ENCODE peak calls at places on chromosome 19, in seven cellular contexts. V is transverse colon, P is psoas muscle, M is breast epithelium, F is thoracic aorta, Y is heart left ventricle, O is cardiac muscle cell. W is an unnamed sample. For H3K4me1, the result is how much of the 10 kb centered on the place peaks cover.

GRCh38 chr19:45001087-45001739 is at the start of gene RELB:
- DNase-seq in Y (peak), M (peak), P (peak), F (peak), O (peak), V (peak), W (peak)

GRCh38 chr19:51201712-51202111 is 23.2 kb upstream of the CD33 start:
- DNase-seq in V (no peak), P (no peak), M (no peak), O (no peak), F (no peak), Y (no peak), W (no peak)

GRCh38 chr19:38850976-38851621 is 1.3 kb upstream of the HNRNPL start:
- DNase-seq in M (no peak), V (peak), F (no peak), O (no peak), P (peak), Y (peak), W (no peak)

GRCh38 chr19:29587518-29587986 is 18.5 kb upstream of the POP4 start:
- DNase-seq in V (peak), P (no peak), O (no peak), Y (no peak), F (no peak), M (no peak), W (no peak)

GRCh38 chr19:50925734-50926133 is 14.5 kb upstream of the KLK4 start:
- DNase-seq in P (no peak), V (no peak), M (no peak), O (no peak), Y (no peak), F (no peak), W (no peak)

GRCh38 chr19:58569943-58570670 is 3.0 kb downstream of the MZF1 start:
- DNase-seq in M (no peak), P (no peak), V (peak), O (no peak), F (no peak), Y (peak), W (no peak)

GRCh38 chr19:30153326-30154210 is 211.5 kb downstream of the URI1 start:
- DNase-seq in M (no peak), Y (no peak), V (no peak), F (no peak), O (no peak), P (peak), W (no peak)

GRCh38 chr19:45251452-45252354 is 632 bp downstream of the MARK4 start:
- DNase-seq in O (peak), V (peak), Y (no peak), P (peak), F (no peak), M (no peak), W (no peak)

GRCh38 chr19:58098682-58098998 is 609 bp upstream of the ZSCAN18 start:
- DNase-seq in M (no peak), F (no peak), O (no peak), P (no peak), V (no peak), Y (no peak), W (no peak)

GRCh38 chr19:54430306-54431254 is 15.3 kb downstream of the TTYH1 start:
- DNase-seq in F (no peak), M (no peak), O (peak), V (peak), Y (peak), P (peak), W (no peak)

GRCh38 chr19:58475714-58476497 is at the start of gene ZNF446:
- DNase-seq in M (peak), P (peak), F (peak), V (peak), Y (peak), O (peak), W (peak)

GRCh38 chr19:6269101-6269886 is 10.5 kb downstream of the MLLT1 start:
- DNase-seq in M (no peak), P (no peak), V (no peak), O (no peak), F (no peak), Y (no peak), W (no peak)

GRCh38 chr19:12159773-12160414 is 3.0 kb upstream of the ZNF136 start:
- DNase-seq in F (no peak), Y (no peak), M (no peak), V (no peak), P (no peak), O (no peak), W (no peak)

GRCh38 chr19:13622727-13623126 is 116.4 kb upstream of the CACNA1A start:
- DNase-seq in Y (no peak), F (no peak), M (no peak), V (no peak), O (peak), P (no peak), W (no peak)

GRCh38 chr19:35248310-35249145 is at the start of gene LSR:
- DNase-seq in F (no peak), Y (no peak), P (no peak), M (peak), O (peak), V (peak), W (peak)

GRCh38 chr19:6765738-6766356 is 1.4 kb downstream of the SH2D3A start:
- DNase-seq in Y (no peak), O (no peak), M (peak), P (no peak), F (no peak), V (peak), W (peak)

GRCh38 chr19:13094285-13094595 is 8.4 kb downstream of the LYL1 start:
- DNase-seq in Y (no peak), V (no peak), O (no peak), M (no peak), F (no peak), P (no peak), W (no peak)

GRCh38 chr19:33382006-33382405 is 8.5 kb downstream of the CEBPG start:
- DNase-seq in V (no peak), Y (no peak), F (no peak), M (no peak), O (no peak), P (no peak), W (no peak)

GRCh38 chr19:40214936-40215335 is 3.2 kb downstream of the TTC9B start:
- DNase-seq in P (no peak), V (no peak), Y (no peak), M (no peak), F (no peak), O (no peak), W (no peak)

GRCh38 chr19:5627395-5627904 is 4.6 kb downstream of the SAFB start:
- DNase-seq in M (peak), P (peak), Y (peak), V (peak), O (no peak), F (no peak), W (no peak)

GRCh38 chr19:46394398-46394797 is 19.0 kb downstream of the CCDC8 start:
- DNase-seq in F (no peak), O (no peak), P (peak), V (no peak), Y (no peak), M (no peak), W (no peak)

GRCh38 chr19:6414033-6414643 is 10.5 kb downstream of the KHSRP start:
- DNase-seq in V (no peak), M (no peak), O (no peak), P (no peak), F (no peak), Y (no peak), W (no peak)

GRCh38 chr19:30229524-30230174 is 142.5 kb upstream of the ZNF536 start:
- DNase-seq in M (no peak), O (no peak), V (no peak), Y (no peak), P (no peak), F (no peak), W (no peak)

GRCh38 chr19:27689734-27690241 is 1523.2 kb downstream of the UQCRFS1 start:
- DNase-seq in Y (no peak), P (no peak), F (no peak), V (no peak), O (no peak), M (no peak), W (no peak)

GRCh38 chr19:35141627-35142401 is 1.2 kb upstream of the FXYD7 start:
- DNase-seq in O (no peak), Y (peak), F (no peak), M (no peak), V (no peak), P (peak), W (no peak)

GRCh38 chr19:55376381-55376933 is at the start of gene TMEM190:
- DNase-seq in Y (no peak), O (no peak), P (no peak), F (no peak), V (no peak), M (no peak), W (no peak)

GRCh38 chr19:46717716-46718143 is 816 bp upstream of the PRKD2 start:
- DNase-seq in P (no peak), Y (no peak), O (no peak), F (no peak), M (no peak), V (no peak), W (no peak)

GRCh38 chr19:50835785-50836542 is 2.6 kb upstream of the KLK15 start:
- DNase-seq in V (peak), Y (peak), O (peak), P (peak), M (peak), F (no peak), W (no peak)

GRCh38 chr19:39518458-39518857 is 3.5 kb downstream of the SELENOV start:
- DNase-seq in Y (no peak), V (no peak), P (no peak), M (no peak), F (no peak), O (no peak), W (no peak)

GRCh38 chr19:12867120-12868099 is 13.8 kb downstream of the DNASE2 start:
- DNase-seq in P (peak), O (peak), M (peak), F (no peak), Y (peak), V (peak), W (no peak)

GRCh38 chr19:35671818-35672217 is 5.5 kb downstream of the UPK1A start:
- DNase-seq in Y (no peak), F (no peak), M (no peak), V (no peak), O (no peak), P (no peak), W (no peak)

GRCh38 chr19:37972803-37973202 is 65.8 kb downstream of the SIPA1L3 start:
- DNase-seq in F (no peak), O (no peak), M (no peak), V (no peak), Y (no peak), P (no peak), W (no peak)

GRCh38 chr19:53112286-53112685 is 9.1 kb upstream of the ZNF160 start:
- DNase-seq in P (no peak), F (no peak), V (no peak), O (no peak), Y (no peak), M (no peak), W (no peak)

GRCh38 chr19:58550362-58551122 is 4.4 kb downstream of the CHMP2A start:
- DNase-seq in M (no peak), F (no peak), Y (no peak), V (no peak), O (no peak), P (no peak), W (no peak)

GRCh38 chr19:58407658-58408151 is 744 bp upstream of the ZNF584 start:
- DNase-seq in Y (no peak), V (no peak), M (no peak), O (no peak), F (no peak), P (no peak), W (no peak)

GRCh38 chr19:12695090-12695489 is 1.3 kb downstream of the FBXW9 start:
- DNase-seq in O (no peak), V (no peak), M (no peak), P (no peak), Y (no peak), F (no peak), W (no peak)

GRCh38 chr19:46659151-46660007 is 1.6 kb downstream of the DACT3 start:
- DNase-seq in F (no peak), V (peak), P (peak), O (peak), Y (peak), M (no peak), W (no peak)

GRCh38 chr19:33175156-33175782 is 18.9 kb upstream of the LRP3 start:
- DNase-seq in O (no peak), V (no peak), Y (no peak), P (peak), M (no peak), F (no peak), W (no peak)

GRCh38 chr19:33687761-33688656 is 66.3 kb downstream of the CHST8 start:
- DNase-seq in P (no peak), F (no peak), M (no peak), V (no peak), Y (no peak), O (no peak), W (no peak)

GRCh38 chr19:44113784-44114390 is 688 bp downstream of the ZNF225 start:
- DNase-seq in O (no peak), Y (no peak), F (no peak), M (no peak), V (peak), P (no peak), W (no peak)

DNA sequence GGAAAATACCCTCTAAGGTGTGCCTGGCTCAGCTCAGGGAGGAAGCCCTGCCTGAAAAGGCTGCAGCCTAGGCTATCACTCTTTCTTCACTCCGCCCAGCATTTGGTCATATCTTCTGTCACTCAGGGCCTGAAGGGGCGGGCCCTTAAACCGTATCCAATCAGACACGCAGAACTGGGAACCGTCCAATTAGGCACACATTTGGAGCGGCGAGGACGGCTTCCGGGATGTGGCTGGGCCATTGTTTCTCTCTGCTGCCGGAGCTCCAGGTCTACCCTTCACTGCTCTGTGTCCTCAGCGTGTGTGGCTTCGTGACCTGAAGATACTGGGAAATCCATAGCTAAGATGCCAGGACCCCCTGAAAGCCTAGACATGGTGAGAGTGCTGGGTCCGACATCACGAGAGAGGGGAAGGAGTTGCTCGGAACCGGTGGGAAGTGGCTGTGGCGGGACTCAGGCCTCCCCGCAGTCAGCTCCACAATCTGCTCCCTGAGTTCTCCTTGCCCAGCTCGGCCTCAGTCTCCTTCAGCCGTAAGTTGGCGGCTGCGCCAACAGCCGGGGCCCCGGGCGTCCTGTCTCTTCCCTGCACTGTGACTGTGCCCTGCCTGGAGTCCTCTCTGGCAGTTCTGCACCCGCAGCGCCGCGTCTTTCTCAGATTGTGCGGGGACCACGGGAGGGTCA is at the start of gene ZNF493:
- DNase-seq in P (peak), F (peak), Y (peak), O (peak), V (peak), M (peak), W (peak)
- H3K4me1 ChIP-seq in P (under half), F (under half), Y (under half), O (under half), V (under half), M (under half), W (under half)

DNA sequence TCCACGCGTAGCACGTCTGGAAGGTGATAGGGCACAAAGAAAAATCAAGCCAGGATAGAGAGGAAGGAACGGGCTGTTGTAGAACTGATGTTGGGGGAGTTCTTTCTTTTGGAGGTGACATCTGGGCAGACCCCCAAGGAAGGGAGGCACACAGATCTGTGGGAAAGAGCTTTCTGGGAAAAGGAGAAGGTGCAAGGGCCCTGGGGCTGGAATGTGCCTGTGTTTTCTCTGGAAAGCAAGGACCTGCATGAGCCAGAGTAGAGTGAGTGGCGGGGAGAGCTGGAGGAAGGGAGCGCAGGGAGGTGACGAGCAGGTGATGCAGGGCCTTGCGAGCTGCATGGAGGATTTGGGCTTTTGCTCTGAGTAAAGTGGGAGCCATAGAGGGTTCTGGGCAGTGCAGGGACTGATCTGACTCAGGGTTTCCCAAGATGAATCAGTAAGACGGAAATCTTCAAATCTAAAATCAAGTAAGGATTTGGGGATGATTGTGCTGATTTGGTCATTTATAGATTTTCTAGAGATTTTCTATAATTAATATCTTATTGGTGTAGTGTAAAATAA is 30.8 kb downstream of the SMARCA4 start:
- DNase-seq in V (no peak), O (no peak), F (no peak), Y (no peak), M (no peak), P (no peak), W (no peak)
- H3K27ac ChIP-seq in V (no peak), O (no peak), F (no peak), Y (no peak), M (no peak), P (no peak), W (no peak)

GRCh38 chr19:14686411-14686810 is 3.4 kb upstream of the ZNF333 start:
- DNase-seq in P (no peak), Y (no peak), V (peak), F (no peak), O (peak), M (no peak), W (no peak)
- TF ChIP-seq CTCF in P (no peak), Y (peak), V (no peak), F (no peak), O (peak), M (no peak), W (peak)

GRCh38 chr19:1254530-1255185 is 6.3 kb downstream of the MIDN start:
- DNase-seq in M (no peak), O (no peak), F (no peak), V (no peak), P (no peak), Y (peak), W (no peak)
- H3K4me1 ChIP-seq in M (under half), O (under half), F (under half), V (half or more), P (half or more), Y (half or more), W (under half)

GRCh38 chr19:21474671-21475181 is 30.7 kb upstream of the ZNF429 start:
- DNase-seq in O (peak), V (peak), P (peak), F (peak), Y (peak), M (peak), W (no peak)
- H3K27ac ChIP-seq in O (peak), V (no peak), P (no peak), F (no peak), Y (no peak), M (no peak), W (no peak)

DNA sequence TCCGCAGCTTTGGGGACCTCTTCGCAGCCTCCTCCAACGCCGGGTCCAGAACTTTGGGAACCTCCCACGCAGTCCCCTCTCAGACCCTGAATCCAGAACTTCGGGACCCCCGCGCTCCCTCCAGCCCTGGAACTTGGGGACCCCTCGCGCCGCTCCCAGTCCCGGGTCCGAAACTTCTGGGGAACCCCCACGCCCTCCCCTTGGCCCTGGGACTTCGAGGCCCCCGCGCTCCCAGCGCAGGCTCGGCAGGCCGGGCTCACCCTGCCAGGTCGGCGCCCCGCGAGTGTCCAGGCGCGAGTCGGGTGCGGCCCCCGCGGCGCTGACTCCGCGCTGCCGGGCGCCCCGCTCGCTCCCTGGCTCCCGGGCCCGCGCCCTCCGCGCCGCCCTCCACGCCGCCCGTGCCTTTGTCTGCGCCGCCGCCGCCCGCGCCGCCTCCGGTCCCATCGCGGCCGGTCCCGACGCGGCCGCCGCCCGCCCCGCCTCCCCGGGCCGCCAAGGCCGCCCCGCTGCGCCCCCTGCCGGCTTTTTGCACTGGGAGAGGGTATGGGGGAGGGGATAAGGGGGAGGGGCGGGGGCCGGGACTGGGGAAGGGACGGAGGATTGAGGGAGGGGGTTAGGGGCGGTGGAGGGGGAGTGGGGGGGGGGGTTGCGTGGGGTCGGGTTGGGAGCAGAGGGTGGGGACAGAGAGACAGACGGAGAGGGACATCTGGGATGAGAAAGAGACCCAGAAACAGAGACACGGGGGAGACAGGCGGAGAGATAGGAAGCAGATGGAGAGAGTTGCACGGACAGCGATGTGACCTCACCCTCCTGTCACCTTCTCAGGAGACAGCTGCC is at the start of gene HOMER3:
- DNase-seq in V (peak), F (peak), P (peak), O (peak), M (peak), Y (peak), W (no peak)
- TF ChIP-seq CTCF in V (no peak), F (no peak), P (peak), O (peak), M (no peak), Y (peak), W (no peak)

GRCh38 chr19:41910992-41911888 is 17.0 kb downstream of the ERFL start:
- DNase-seq in V (no peak), Y (no peak), P (no peak), M (no peak), O (no peak), F (no peak), W (no peak)

GRCh38 chr19:41908724-41909464 is 19.4 kb downstream of the ERFL start:
- DNase-seq in V (no peak), O (no peak), P (no peak), Y (no peak), F (no peak), M (no peak), W (no peak)

GRCh38 chr19:41909706-41910105 is 18.5 kb downstream of the ERFL start:
- DNase-seq in F (no peak), P (no peak), M (no peak), V (no peak), O (no peak), Y (no peak), W (no peak)

GRCh38 chr19:41911889-41912731 is 16.1 kb downstream of the ERFL start:
- DNase-seq in Y (no peak), F (no peak), V (no peak), O (no peak), M (no peak), P (no peak), W (no peak)

GRCh38 chr19:41910240-41910991 is 17.8 kb downstream of the ERFL start:
- DNase-seq in M (no peak), P (no peak), O (no peak), V (no peak), F (no peak), Y (no peak), W (no peak)
- H3K4me1 ChIP-seq in M (under half), P (under half), O (under half), V (under half), F (under half), Y (under half), W (under half)